ENCODE peak calls at places on chromosomes 5 and 9, in six cellular contexts. One of them, this sample, is unnamed.

GRCh38 chr5:112312295-112312694 is 106.8 kb downstream of the EPB41L4A start:
- DNase-seq in astrocyte of the spinal cord: no peak
- DNase-seq in prostate gland: no peak
- DNase-seq in hepatocyte: no peak
- DNase-seq in fibroblast of mammary gland: no peak
- DNase-seq in OCI-LY7: no peak
- DNase-seq in this sample: no peak

GRCh38 chr9:36764364-36765076 is 191.8 kb downstream of the MELK start:
- DNase-seq in astrocyte of the spinal cord: no peak
- DNase-seq in prostate gland: no peak
- DNase-seq in hepatocyte: no peak
- DNase-seq in fibroblast of mammary gland: no peak
- DNase-seq in OCI-LY7: peak
- DNase-seq in this sample: no peak

GRCh38 chr5:39167141-39167972 is 52.0 kb downstream of the FYB1 start:
- DNase-seq in astrocyte of the spinal cord: no peak
- DNase-seq in prostate gland: no peak
- DNase-seq in hepatocyte: no peak
- DNase-seq in fibroblast of mammary gland: peak
- DNase-seq in OCI-LY7: no peak
- DNase-seq in this sample: no peak

GRCh38 chr5:107619781-107620180 is 51.0 kb downstream of the EFNA5 start:
- DNase-seq in astrocyte of the spinal cord: no peak
- DNase-seq in prostate gland: no peak
- DNase-seq in hepatocyte: no peak
- DNase-seq in fibroblast of mammary gland: no peak
- DNase-seq in OCI-LY7: no peak
- DNase-seq in this sample: no peak

GRCh38 chr9:82645591-82645990 is 417.4 kb downstream of the RASEF start:
- DNase-seq in astrocyte of the spinal cord: peak
- DNase-seq in prostate gland: no peak
- DNase-seq in hepatocyte: no peak
- DNase-seq in fibroblast of mammary gland: no peak
- DNase-seq in OCI-LY7: no peak
- DNase-seq in this sample: no peak

GRCh38 chr5:135921388-135921787 is 25.7 kb upstream of the IL9 start:
- DNase-seq in astrocyte of the spinal cord: no peak
- DNase-seq in prostate gland: no peak
- DNase-seq in hepatocyte: no peak
- DNase-seq in fibroblast of mammary gland: peak
- DNase-seq in OCI-LY7: no peak
- DNase-seq in this sample: peak

GRCh38 chr9:108331596-108331995 is 524.2 kb downstream of the ACTL7B start:
- DNase-seq in astrocyte of the spinal cord: no peak
- DNase-seq in prostate gland: no peak
- DNase-seq in hepatocyte: no peak
- DNase-seq in fibroblast of mammary gland: no peak
- DNase-seq in OCI-LY7: no peak
- DNase-seq in this sample: no peak

GRCh38 chr9:76900884-76901440 is 5.0 kb downstream of the PRUNE2 start:
- DNase-seq in astrocyte of the spinal cord: no peak
- DNase-seq in prostate gland: no peak
- DNase-seq in hepatocyte: no peak
- DNase-seq in fibroblast of mammary gland: no peak
- DNase-seq in OCI-LY7: no peak
- DNase-seq in this sample: peak

GRCh38 chr9:105127863-105128220 is 116.6 kb upstream of the SLC44A1 start:
- DNase-seq in astrocyte of the spinal cord: peak
- DNase-seq in prostate gland: no peak
- DNase-seq in hepatocyte: no peak
- DNase-seq in fibroblast of mammary gland: no peak
- DNase-seq in OCI-LY7: peak
- DNase-seq in this sample: peak

GRCh38 chr5:112367400-112367799 is 51.7 kb downstream of the EPB41L4A start:
- DNase-seq in astrocyte of the spinal cord: no peak
- DNase-seq in prostate gland: no peak
- DNase-seq in hepatocyte: no peak
- DNase-seq in fibroblast of mammary gland: no peak
- DNase-seq in OCI-LY7: no peak
- DNase-seq in this sample: no peak

GRCh38 chr9:35044071-35044470 is 28.4 kb downstream of the VCP start:
- DNase-seq in astrocyte of the spinal cord: no peak
- DNase-seq in prostate gland: no peak
- DNase-seq in hepatocyte: no peak
- DNase-seq in fibroblast of mammary gland: no peak
- DNase-seq in OCI-LY7: no peak
- DNase-seq in this sample: no peak

GRCh38 chr9:125425176-125425897 is 163.7 kb downstream of the GAPVD1 start:
- DNase-seq in astrocyte of the spinal cord: no peak
- DNase-seq in prostate gland: no peak
- DNase-seq in hepatocyte: no peak
- DNase-seq in fibroblast of mammary gland: no peak
- DNase-seq in OCI-LY7: no peak
- DNase-seq in this sample: no peak

GRCh38 chr9:134458111-134458845 is 132.0 kb downstream of the RXRA start:
- DNase-seq in astrocyte of the spinal cord: peak
- DNase-seq in prostate gland: no peak
- DNase-seq in hepatocyte: peak
- DNase-seq in fibroblast of mammary gland: peak
- DNase-seq in OCI-LY7: no peak
- DNase-seq in this sample: peak

GRCh38 chr9:81465468-81466002 is 223.8 kb downstream of the TLE1 start:
- DNase-seq in astrocyte of the spinal cord: peak
- DNase-seq in prostate gland: no peak
- DNase-seq in hepatocyte: no peak
- DNase-seq in fibroblast of mammary gland: no peak
- DNase-seq in OCI-LY7: no peak
- DNase-seq in this sample: peak

GRCh38 chr5:80184235-80185023 is 71.4 kb downstream of the SERINC5 start:
- DNase-seq in astrocyte of the spinal cord: no peak
- DNase-seq in prostate gland: no peak
- DNase-seq in hepatocyte: peak
- DNase-seq in fibroblast of mammary gland: no peak
- DNase-seq in OCI-LY7: peak
- DNase-seq in this sample: no peak

GRCh38 chr9:78158286-78158685 is 77.6 kb upstream of the CEP78 start:
- DNase-seq in astrocyte of the spinal cord: no peak
- DNase-seq in prostate gland: no peak
- DNase-seq in hepatocyte: no peak
- DNase-seq in fibroblast of mammary gland: no peak
- DNase-seq in OCI-LY7: no peak
- DNase-seq in this sample: peak

GRCh38 chr9:78023003-78023741 is 8.4 kb downstream of the GNAQ start:
- DNase-seq in astrocyte of the spinal cord: peak
- DNase-seq in prostate gland: no peak
- DNase-seq in hepatocyte: peak
- DNase-seq in fibroblast of mammary gland: peak
- DNase-seq in OCI-LY7: no peak
- DNase-seq in this sample: peak

DNA sequence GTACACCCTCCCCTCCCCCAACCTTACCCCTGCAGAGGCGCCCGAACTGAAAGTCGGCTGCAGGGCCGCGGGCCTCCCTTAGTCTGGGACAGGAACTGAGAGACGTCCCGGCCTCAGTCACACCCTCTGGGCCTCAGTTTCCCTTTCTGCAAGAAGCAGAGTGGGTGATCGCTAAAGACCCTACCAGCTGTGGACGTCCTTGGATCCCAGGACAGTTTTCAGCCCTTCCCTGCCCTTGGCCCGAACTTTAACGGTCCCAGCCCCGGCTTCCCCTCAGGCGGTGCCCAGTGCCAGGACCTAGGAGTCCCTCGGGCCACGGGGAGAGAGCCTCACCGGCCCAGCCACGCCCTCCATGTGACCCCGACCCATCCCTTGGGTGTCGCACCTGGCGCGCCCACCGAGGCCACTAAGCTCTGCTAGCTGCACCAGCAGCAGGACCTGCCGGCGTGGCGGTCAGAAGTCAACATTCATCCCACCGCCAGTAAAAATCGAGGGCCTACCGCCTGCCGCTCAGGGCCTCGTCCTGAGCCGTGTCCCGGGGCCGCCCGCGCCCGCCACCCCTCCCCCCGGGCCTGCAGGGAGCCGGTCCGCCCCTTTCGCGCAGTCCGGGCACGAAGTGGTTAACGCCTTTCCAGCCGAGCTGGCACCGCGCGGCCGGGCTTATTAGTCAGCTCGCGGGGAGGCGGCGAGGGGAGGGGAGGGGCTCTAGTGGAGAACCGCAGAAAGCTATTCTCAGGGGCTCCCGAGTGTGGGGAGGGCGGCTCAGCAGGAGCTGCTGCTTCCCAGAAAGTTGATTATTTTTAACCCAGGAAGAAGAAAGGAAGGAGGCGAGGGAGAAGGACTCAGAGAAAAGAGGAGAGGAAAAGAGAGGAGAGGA is 124.5 kb downstream of the C9orf50 start:
- DNase-seq in astrocyte of the spinal cord: peak
- DNase-seq in prostate gland: peak
- DNase-seq in hepatocyte: peak
- DNase-seq in fibroblast of mammary gland: peak
- DNase-seq in OCI-LY7: peak
- DNase-seq in this sample: peak
- TF ChIP-seq CTCF in astrocyte of the spinal cord: no peak
- TF ChIP-seq CTCF in prostate gland: peak
- TF ChIP-seq CTCF in hepatocyte: no peak
- TF ChIP-seq CTCF in fibroblast of mammary gland: no peak
- TF ChIP-seq CTCF in OCI-LY7: no peak
- TF ChIP-seq CTCF in this sample: no peak

DNA sequence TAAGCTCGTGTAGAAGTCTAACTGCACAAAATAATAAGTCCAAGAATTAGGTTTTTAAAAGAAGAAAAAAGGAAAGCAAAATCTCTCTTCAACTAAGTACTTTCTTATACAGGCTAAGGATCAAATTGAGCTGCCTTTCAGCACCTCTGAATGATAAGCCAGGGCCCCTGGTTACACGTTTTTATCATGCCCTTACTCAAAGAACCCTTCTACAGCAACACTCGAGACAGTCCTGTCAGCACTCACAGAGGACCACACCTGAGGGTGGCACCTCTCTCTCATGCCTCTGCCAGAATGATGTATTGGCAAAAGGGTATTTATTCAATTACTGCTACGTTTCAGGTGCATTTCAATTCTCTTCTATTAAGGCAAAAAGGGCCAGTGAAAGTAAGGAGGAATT is 150.5 kb downstream of the BNC2 start:
- DNase-seq in astrocyte of the spinal cord: no peak
- DNase-seq in prostate gland: no peak
- DNase-seq in hepatocyte: no peak
- DNase-seq in fibroblast of mammary gland: no peak
- DNase-seq in OCI-LY7: no peak
- DNase-seq in this sample: no peak
- H3K4me3 ChIP-seq in astrocyte of the spinal cord: no peak
- H3K4me3 ChIP-seq in prostate gland: no peak
- H3K4me3 ChIP-seq in hepatocyte: no peak
- H3K4me3 ChIP-seq in fibroblast of mammary gland: no peak
- H3K4me3 ChIP-seq in OCI-LY7: no peak
- H3K4me3 ChIP-seq in this sample: no peak

GRCh38 chr9:2620876-2621677 is 510 bp upstream of the VLDLR start:
- DNase-seq in astrocyte of the spinal cord: peak
- DNase-seq in prostate gland: peak
- DNase-seq in hepatocyte: peak
- DNase-seq in fibroblast of mammary gland: peak
- DNase-seq in OCI-LY7: no peak
- DNase-seq in this sample: peak
- TF ChIP-seq CTCF in astrocyte of the spinal cord: peak
- TF ChIP-seq CTCF in prostate gland: peak
- TF ChIP-seq CTCF in hepatocyte: no peak
- TF ChIP-seq CTCF in fibroblast of mammary gland: peak
- TF ChIP-seq CTCF in OCI-LY7: no peak
- TF ChIP-seq CTCF in this sample: peak

GRCh38 chr5:132227235-132227484 is 493 bp downstream of the P4HA2 start:
- DNase-seq in astrocyte of the spinal cord: no peak
- DNase-seq in prostate gland: no peak
- DNase-seq in hepatocyte: no peak
- DNase-seq in fibroblast of mammary gland: no peak
- DNase-seq in OCI-LY7: no peak
- DNase-seq in this sample: no peak
- H3K4me3 ChIP-seq in astrocyte of the spinal cord: peak
- H3K4me3 ChIP-seq in prostate gland: peak
- H3K4me3 ChIP-seq in hepatocyte: peak
- H3K4me3 ChIP-seq in fibroblast of mammary gland: peak
- H3K4me3 ChIP-seq in OCI-LY7: peak
- H3K4me3 ChIP-seq in this sample: peak

GRCh38 chr5:40395241-40395640 is 284.5 kb upstream of the PTGER4 start:
- DNase-seq in astrocyte of the spinal cord: no peak
- DNase-seq in prostate gland: no peak
- DNase-seq in hepatocyte: no peak
- DNase-seq in fibroblast of mammary gland: no peak
- DNase-seq in OCI-LY7: no peak
- DNase-seq in this sample: no peak
- TF ChIP-seq CTCF in astrocyte of the spinal cord: no peak
- TF ChIP-seq CTCF in prostate gland: no peak
- TF ChIP-seq CTCF in hepatocyte: no peak
- TF ChIP-seq CTCF in fibroblast of mammary gland: no peak
- TF ChIP-seq CTCF in OCI-LY7: no peak
- TF ChIP-seq CTCF in this sample: no peak

GRCh38 chr5:16994576-16994975 is 58.5 kb upstream of the MYO10 start:
- DNase-seq in astrocyte of the spinal cord: no peak
- DNase-seq in prostate gland: no peak
- DNase-seq in hepatocyte: no peak
- DNase-seq in fibroblast of mammary gland: no peak
- DNase-seq in OCI-LY7: no peak
- DNase-seq in this sample: no peak
- H3K4me3 ChIP-seq in astrocyte of the spinal cord: no peak
- H3K4me3 ChIP-seq in prostate gland: no peak
- H3K4me3 ChIP-seq in hepatocyte: no peak
- H3K4me3 ChIP-seq in fibroblast of mammary gland: no peak
- H3K4me3 ChIP-seq in OCI-LY7: no peak
- H3K4me3 ChIP-seq in this sample: no peak

DNA sequence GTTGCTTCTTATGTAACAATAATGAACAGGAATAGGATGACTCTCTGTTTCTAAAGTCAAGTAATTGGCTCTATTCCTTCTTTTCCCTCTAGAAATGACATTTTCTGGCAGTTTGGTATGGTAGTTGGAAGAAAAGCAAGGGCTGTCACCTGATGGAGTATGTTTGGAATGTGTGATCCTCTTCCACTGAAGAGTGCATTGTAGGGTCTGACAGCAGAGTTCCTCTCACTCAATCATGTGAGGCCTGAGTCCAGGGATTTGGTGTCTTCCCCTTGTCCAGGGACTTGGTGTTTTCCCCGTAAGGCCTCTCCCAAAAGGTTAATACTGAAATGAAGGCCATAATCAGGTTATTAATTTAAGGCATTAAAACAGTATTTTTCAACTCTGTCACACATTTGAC is 233.7 kb upstream of the FBXL7 start:
- DNase-seq in astrocyte of the spinal cord: no peak
- DNase-seq in prostate gland: no peak
- DNase-seq in hepatocyte: no peak
- DNase-seq in fibroblast of mammary gland: no peak
- DNase-seq in OCI-LY7: no peak
- DNase-seq in this sample: no peak
- TF ChIP-seq CTCF in astrocyte of the spinal cord: no peak
- TF ChIP-seq CTCF in prostate gland: no peak
- TF ChIP-seq CTCF in hepatocyte: no peak
- TF ChIP-seq CTCF in fibroblast of mammary gland: no peak
- TF ChIP-seq CTCF in OCI-LY7: no peak
- TF ChIP-seq CTCF in this sample: no peak

This sample was measured in cardiac fibroblast.